ENCODE peak calls at places on chromosomes 5 and 9, in seven cellular contexts. N is cardiac fibroblast, J is OCI-LY7, V is upper lobe of right lung, M is heart left ventricle, S is natural killer cell, W is HL-60. E is an unnamed sample.

GRCh38 chr9:95511952-95512750 is 4.6 kb downstream of the PTCH1 start:
- DNase-seq in J (no peak), V (no peak), N (peak; percentile 38), S (no peak), W (no peak), M (no peak), E (no peak)

GRCh38 chr5:106876665-106877194 is 794.0 kb downstream of the EFNA5 start:
- DNase-seq in W (peak; percentile 17), V (no peak), N (peak; percentile 5), M (no peak), S (no peak), J (peak; percentile 60), E (no peak)

GRCh38 chr9:3827175-3827574 is 301.4 kb upstream of the RFX3 start:
- DNase-seq in N (no peak), M (no peak), W (no peak), V (peak; percentile 66), S (no peak), J (no peak), E (no peak)

GRCh38 chr5:34039398-34040157 is 3.4 kb downstream of the C1QTNF3 start:
- DNase-seq in N (no peak), S (no peak), V (no peak), J (no peak), M (no peak), W (peak; percentile 61), E (no peak)

GRCh38 chr5:150624334-150625163 is 15.9 kb upstream of the SYNPO start:
- DNase-seq in S (no peak), V (no peak), J (no peak), M (peak; percentile 73), N (no peak), W (no peak), E (no peak)

GRCh38 chr5:113214606-113215323 is 220.0 kb downstream of the TSSK1B start:
- DNase-seq in S (no peak), M (no peak), W (no peak), N (no peak), J (no peak), V (no peak), E (no peak)

GRCh38 chr9:138105561-138106505 is 228.3 kb downstream of the CACNA1B start:
- DNase-seq in N (no peak), J (no peak), S (no peak), V (peak; percentile 40), W (no peak), M (no peak), E (no peak)

GRCh38 chr5:42621662-42622061 is 135.0 kb upstream of the CCDC152 start:
- DNase-seq in J (peak; percentile 12), M (no peak), V (no peak), N (no peak), W (no peak), S (no peak), E (no peak)

GRCh38 chr9:125472926-125473701 is 211.5 kb downstream of the GAPVD1 start:
- DNase-seq in W (no peak), M (peak; percentile 61), V (no peak), N (peak; percentile 40), S (no peak), J (no peak), E (no peak)

DNA sequence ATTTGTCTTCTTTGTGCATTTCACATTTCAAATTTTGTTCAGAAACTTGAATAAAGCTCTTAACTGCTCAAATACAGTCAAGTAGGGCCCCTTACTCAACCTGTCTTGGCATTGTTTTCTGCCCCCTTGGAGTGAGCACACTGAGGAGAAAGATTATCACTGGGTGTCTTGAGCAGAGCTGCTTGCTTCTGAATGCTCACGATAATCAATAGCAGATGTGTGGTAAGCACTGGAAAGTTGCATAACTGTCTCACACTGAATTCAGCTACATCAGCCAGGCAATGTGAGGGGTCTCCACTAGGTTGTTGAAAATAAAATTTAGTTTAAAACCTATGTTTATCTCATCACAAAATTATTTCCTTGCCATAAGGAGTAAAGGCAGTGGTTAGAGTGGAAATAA is 7.8 kb upstream of the TNFAIP8 start:
- DNase-seq in S (no peak), W (no peak), V (no peak), J (no peak), M (no peak), N (no peak), E (no peak)
- TF ChIP-seq CTCF in S (no peak), W (no peak), V (no peak), J (no peak), M (no peak), N (no peak), E (no peak)

GRCh38 chr5:180303226-180304015 is 11.5 kb upstream of the MAPK9 start:
- DNase-seq in N (no peak), V (peak; percentile 55), S (no peak), J (no peak), M (no peak), W (no peak), E (no peak)
- TF ChIP-seq CTCF in N (no peak), V (no peak), S (no peak), J (no peak), M (no peak), W (no peak), E (no peak)

GRCh38 chr9:22010881-22011625 is 1.9 kb upstream of the CDKN2B start:
- DNase-seq in V (no peak), S (no peak), W (no peak), N (peak; percentile 43), M (no peak), J (peak; percentile 31), E (no peak)

GRCh38 chr9:22009563-22009867 is 410 bp upstream of the CDKN2B start:
- DNase-seq in S (no peak), V (no peak), J (no peak), M (no peak), N (no peak), W (no peak), E (no peak)

GRCh38 chr9:22005083-22005699 is 3.9 kb downstream of the CDKN2B start:
- DNase-seq in N (no peak), V (peak; percentile 47), M (no peak), J (peak; percentile 47), W (peak; percentile 40), S (no peak), E (no peak)

GRCh38 chr9:22005700-22006605 is 3.2 kb downstream of the CDKN2B start:
- DNase-seq in W (no peak), S (no peak), J (peak; percentile 28), V (peak; percentile 52), N (no peak), M (no peak), E (no peak)

GRCh38 chr9:22008662-22009562 is at the start of gene CDKN2B:
- DNase-seq in V (peak; percentile 98), W (peak; percentile 84), J (peak; percentile 90), M (peak; percentile 96), S (peak; percentile 68), N (peak; percentile 96), E (peak; percentile 88)
- TF ChIP-seq CTCF in V (peak; percentile 96), W (peak; percentile 47), J (peak; percentile 94), M (peak; percentile 83), S (peak; percentile 95), N (peak; percentile 57), E (peak; percentile 99)

GRCh38 chr5:158884827-158885512 is 214.7 kb downstream of the EBF1 start:
- DNase-seq in J (peak; percentile 72), W (no peak), N (no peak), M (no peak), V (no peak), S (no peak), E (no peak)

GRCh38 chr5:158883502-158883901 is 216.2 kb downstream of the EBF1 start:
- DNase-seq in N (no peak), M (no peak), J (no peak), W (no peak), S (no peak), V (no peak), E (no peak)

GRCh38 chr5:158886957-158887356 is 212.8 kb downstream of the EBF1 start:
- DNase-seq in W (no peak), S (no peak), M (no peak), V (no peak), N (no peak), J (no peak), E (no peak)

GRCh38 chr5:158886086-158886485 is 213.6 kb downstream of the EBF1 start:
- DNase-seq in S (no peak), J (no peak), N (no peak), M (no peak), V (no peak), W (no peak), E (no peak)

GRCh38 chr5:158889007-158889406 is 210.7 kb downstream of the EBF1 start:
- DNase-seq in W (no peak), S (no peak), J (no peak), M (no peak), N (no peak), V (no peak), E (no peak)
- TF ChIP-seq CTCF in W (no peak), S (no peak), J (no peak), M (no peak), N (no peak), V (no peak), E (no peak)

DNA sequence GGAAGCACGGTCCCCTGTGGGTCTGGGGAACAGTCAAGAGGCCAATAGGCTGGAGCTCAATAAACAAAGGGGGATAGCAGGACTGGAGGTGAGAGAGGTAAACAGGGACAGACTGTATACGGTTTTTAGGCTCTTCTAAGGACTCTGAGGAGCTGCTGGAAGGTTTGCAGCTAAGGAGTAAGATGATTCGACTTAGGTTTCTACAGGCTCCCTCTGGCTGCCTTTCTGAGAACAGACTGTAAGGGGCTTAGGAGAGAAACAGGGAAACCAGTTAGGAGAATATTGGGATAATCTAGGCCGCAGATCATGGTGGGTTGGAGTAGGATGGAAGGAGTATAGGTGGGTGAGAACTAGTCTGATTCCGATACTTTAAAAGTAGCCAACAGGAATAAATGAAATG is 10.4 kb downstream of the CDK5RAP2 start:
- DNase-seq in S (no peak), W (no peak), N (no peak), J (no peak), V (no peak), M (no peak), E (no peak)
- TF ChIP-seq CTCF in S (no peak), W (no peak), N (no peak), J (no peak), V (no peak), M (no peak), E (no peak)

DNA sequence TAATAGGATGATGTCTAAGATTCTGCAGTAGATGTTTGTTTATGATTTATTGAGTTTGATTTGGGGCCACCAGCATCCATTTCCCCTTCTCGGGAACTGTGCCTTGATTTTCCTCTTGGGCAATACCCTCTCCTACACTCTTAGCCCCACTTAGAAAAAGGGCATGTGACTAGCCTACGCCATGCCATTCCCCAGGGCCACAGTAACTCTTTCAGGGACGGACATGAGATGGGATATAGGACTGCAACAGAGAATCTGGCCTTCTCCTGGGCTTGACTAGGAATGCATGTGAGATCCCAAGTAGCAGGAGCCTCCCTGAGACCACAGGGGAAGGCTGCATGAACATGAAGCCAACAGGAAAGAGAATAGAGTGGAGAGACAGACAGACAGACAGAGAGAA is 30.7 kb upstream of the SPARC start:
- DNase-seq in S (no peak), J (no peak), W (no peak), M (no peak), N (no peak), V (no peak), E (no peak)
- TF ChIP-seq CTCF in S (no peak), J (no peak), W (no peak), M (no peak), N (no peak), V (no peak), E (no peak)

E was measured in CD14-positive monocyte.